ENCODE peak calls at places on chromosomes 3 and 15, in eight cellular contexts. One of them, this sample, is unnamed.

GRCh38 chr3:79414035-79414434 is 353.8 kb downstream of the ROBO1 start:
- DNase-seq in breast epithelium: no peak
- DNase-seq in Caco-2: no peak
- DNase-seq in glutamatergic neuron: no peak
- DNase-seq in heart right ventricle: no peak
- DNase-seq in nephron progenitor cell: no peak
- DNase-seq in neural crest cell: no peak
- DNase-seq in upper lobe of right lung: no peak
- DNase-seq in this sample: no peak

GRCh38 chr3:118501152-118501551 is 533.5 kb downstream of the IGSF11 start:
- DNase-seq in breast epithelium: peak
- DNase-seq in Caco-2: peak
- DNase-seq in glutamatergic neuron: peak
- DNase-seq in heart right ventricle: peak
- DNase-seq in nephron progenitor cell: peak
- DNase-seq in neural crest cell: peak
- DNase-seq in upper lobe of right lung: peak
- DNase-seq in this sample: peak

GRCh38 chr3:80014576-80014975 is 246.8 kb upstream of the ROBO1 start:
- DNase-seq in breast epithelium: no peak
- DNase-seq in Caco-2: no peak
- DNase-seq in glutamatergic neuron: no peak
- DNase-seq in heart right ventricle: no peak
- DNase-seq in nephron progenitor cell: no peak
- DNase-seq in neural crest cell: no peak
- DNase-seq in upper lobe of right lung: no peak
- DNase-seq in this sample: no peak

GRCh38 chr3:119679874-119680273 is 2.7 kb upstream of the COX17 start:
- DNase-seq in breast epithelium: no peak
- DNase-seq in Caco-2: no peak
- DNase-seq in glutamatergic neuron: no peak
- DNase-seq in heart right ventricle: no peak
- DNase-seq in nephron progenitor cell: no peak
- DNase-seq in neural crest cell: no peak
- DNase-seq in upper lobe of right lung: no peak
- DNase-seq in this sample: no peak

GRCh38 chr15:70376031-70376928 is 278.6 kb upstream of the TLE3 start:
- DNase-seq in breast epithelium: peak
- DNase-seq in Caco-2: no peak
- DNase-seq in glutamatergic neuron: no peak
- DNase-seq in heart right ventricle: no peak
- DNase-seq in nephron progenitor cell: no peak
- DNase-seq in neural crest cell: no peak
- DNase-seq in upper lobe of right lung: peak
- DNase-seq in this sample: no peak

GRCh38 chr3:184740509-184741258 is 28.8 kb upstream of the MAGEF1 start:
- DNase-seq in breast epithelium: peak
- DNase-seq in Caco-2: no peak
- DNase-seq in glutamatergic neuron: no peak
- DNase-seq in heart right ventricle: no peak
- DNase-seq in nephron progenitor cell: no peak
- DNase-seq in neural crest cell: no peak
- DNase-seq in upper lobe of right lung: no peak
- DNase-seq in this sample: no peak

GRCh38 chr15:37090543-37091175 is 9.7 kb downstream of the MEIS2 start:
- DNase-seq in breast epithelium: no peak
- DNase-seq in Caco-2: no peak
- DNase-seq in glutamatergic neuron: no peak
- DNase-seq in heart right ventricle: no peak
- DNase-seq in nephron progenitor cell: no peak
- DNase-seq in neural crest cell: no peak
- DNase-seq in upper lobe of right lung: no peak
- DNase-seq in this sample: no peak

GRCh38 chr3:191136347-191136746 is 62.7 kb upstream of the OSTN start:
- DNase-seq in breast epithelium: no peak
- DNase-seq in Caco-2: peak
- DNase-seq in glutamatergic neuron: no peak
- DNase-seq in heart right ventricle: no peak
- DNase-seq in nephron progenitor cell: no peak
- DNase-seq in neural crest cell: no peak
- DNase-seq in upper lobe of right lung: no peak
- DNase-seq in this sample: peak

GRCh38 chr3:190101320-190102117 is 19.2 kb downstream of the P3H2 start:
- DNase-seq in breast epithelium: no peak
- DNase-seq in Caco-2: no peak
- DNase-seq in glutamatergic neuron: no peak
- DNase-seq in heart right ventricle: no peak
- DNase-seq in nephron progenitor cell: no peak
- DNase-seq in neural crest cell: no peak
- DNase-seq in upper lobe of right lung: no peak
- DNase-seq in this sample: no peak

GRCh38 chr3:14803101-14803980 is 15.4 kb upstream of the FGD5 start:
- DNase-seq in breast epithelium: no peak
- DNase-seq in Caco-2: no peak
- DNase-seq in glutamatergic neuron: no peak
- DNase-seq in heart right ventricle: peak
- DNase-seq in nephron progenitor cell: no peak
- DNase-seq in neural crest cell: no peak
- DNase-seq in upper lobe of right lung: peak
- DNase-seq in this sample: peak

GRCh38 chr3:33131328-33132018 is 17.7 kb downstream of the CRTAP start:
- DNase-seq in breast epithelium: no peak
- DNase-seq in Caco-2: peak
- DNase-seq in glutamatergic neuron: peak
- DNase-seq in heart right ventricle: no peak
- DNase-seq in nephron progenitor cell: peak
- DNase-seq in neural crest cell: peak
- DNase-seq in upper lobe of right lung: no peak
- DNase-seq in this sample: peak

GRCh38 chr15:69809421-69809820 is 288.3 kb downstream of the TLE3 start:
- DNase-seq in breast epithelium: no peak
- DNase-seq in Caco-2: no peak
- DNase-seq in glutamatergic neuron: no peak
- DNase-seq in heart right ventricle: no peak
- DNase-seq in nephron progenitor cell: no peak
- DNase-seq in neural crest cell: no peak
- DNase-seq in upper lobe of right lung: no peak
- DNase-seq in this sample: no peak

GRCh38 chr3:46913644-46914043 is 36.1 kb downstream of the PTH1R start:
- DNase-seq in breast epithelium: peak
- DNase-seq in Caco-2: no peak
- DNase-seq in glutamatergic neuron: no peak
- DNase-seq in heart right ventricle: no peak
- DNase-seq in nephron progenitor cell: no peak
- DNase-seq in neural crest cell: no peak
- DNase-seq in upper lobe of right lung: peak
- DNase-seq in this sample: no peak

GRCh38 chr3:177676148-177676547 is 478.9 kb upstream of the TBL1XR1 start:
- DNase-seq in breast epithelium: no peak
- DNase-seq in Caco-2: no peak
- DNase-seq in glutamatergic neuron: no peak
- DNase-seq in heart right ventricle: no peak
- DNase-seq in nephron progenitor cell: no peak
- DNase-seq in neural crest cell: no peak
- DNase-seq in upper lobe of right lung: no peak
- DNase-seq in this sample: no peak

GRCh38 chr15:61426466-61426865 is 197.4 kb upstream of the RORA start:
- DNase-seq in breast epithelium: no peak
- DNase-seq in Caco-2: no peak
- DNase-seq in glutamatergic neuron: no peak
- DNase-seq in heart right ventricle: no peak
- DNase-seq in nephron progenitor cell: no peak
- DNase-seq in neural crest cell: no peak
- DNase-seq in upper lobe of right lung: no peak
- DNase-seq in this sample: no peak

GRCh38 chr3:185070491-185071335 is 82.1 kb downstream of the C3orf70 start:
- DNase-seq in breast epithelium: no peak
- DNase-seq in Caco-2: peak
- DNase-seq in glutamatergic neuron: peak
- DNase-seq in heart right ventricle: no peak
- DNase-seq in nephron progenitor cell: peak
- DNase-seq in neural crest cell: peak
- DNase-seq in upper lobe of right lung: no peak
- DNase-seq in this sample: peak

GRCh38 chr3:80232760-80233159 is 465.0 kb upstream of the ROBO1 start:
- DNase-seq in breast epithelium: no peak
- DNase-seq in Caco-2: no peak
- DNase-seq in glutamatergic neuron: no peak
- DNase-seq in heart right ventricle: no peak
- DNase-seq in nephron progenitor cell: no peak
- DNase-seq in neural crest cell: no peak
- DNase-seq in upper lobe of right lung: no peak
- DNase-seq in this sample: no peak

GRCh38 chr3:40588406-40588805 is 63.6 kb downstream of the ZNF621 start:
- DNase-seq in breast epithelium: no peak
- DNase-seq in Caco-2: peak
- DNase-seq in glutamatergic neuron: no peak
- DNase-seq in heart right ventricle: no peak
- DNase-seq in nephron progenitor cell: no peak
- DNase-seq in neural crest cell: no peak
- DNase-seq in upper lobe of right lung: no peak
- DNase-seq in this sample: no peak
- TF ChIP-seq CTCF in breast epithelium: no peak
- TF ChIP-seq CTCF in Caco-2: peak
- TF ChIP-seq CTCF in glutamatergic neuron: no peak
- TF ChIP-seq CTCF in heart right ventricle: no peak
- TF ChIP-seq CTCF in nephron progenitor cell: no peak
- TF ChIP-seq CTCF in neural crest cell: no peak
- TF ChIP-seq CTCF in upper lobe of right lung: no peak
- TF ChIP-seq CTCF in this sample: no peak

DNA sequence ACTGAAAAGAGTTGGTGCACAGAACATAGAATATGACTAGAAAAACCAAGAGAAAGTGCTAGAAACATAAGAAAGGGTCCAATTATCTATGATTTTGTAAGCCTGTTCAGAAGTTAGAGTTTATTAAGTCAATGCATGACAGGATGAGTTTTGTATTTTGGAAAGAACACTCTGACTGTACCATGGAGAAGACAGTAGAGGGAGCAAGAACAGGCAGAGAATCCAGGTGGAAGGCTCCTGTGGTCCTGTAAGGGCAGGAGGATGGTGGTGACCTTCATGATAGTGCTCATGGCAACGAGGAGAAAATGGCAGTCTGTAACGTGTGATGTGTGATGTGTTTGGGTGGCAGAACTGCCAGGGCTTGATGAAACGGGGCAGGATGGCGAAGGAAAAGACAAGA is 249.1 kb downstream of the CTNNB1 start:
- DNase-seq in breast epithelium: no peak
- DNase-seq in Caco-2: no peak
- DNase-seq in glutamatergic neuron: no peak
- DNase-seq in heart right ventricle: no peak
- DNase-seq in nephron progenitor cell: no peak
- DNase-seq in neural crest cell: no peak
- DNase-seq in upper lobe of right lung: no peak
- DNase-seq in this sample: no peak
- TF ChIP-seq CTCF in breast epithelium: no peak
- TF ChIP-seq CTCF in Caco-2: no peak
- TF ChIP-seq CTCF in glutamatergic neuron: no peak
- TF ChIP-seq CTCF in heart right ventricle: no peak
- TF ChIP-seq CTCF in nephron progenitor cell: no peak
- TF ChIP-seq CTCF in neural crest cell: no peak
- TF ChIP-seq CTCF in upper lobe of right lung: no peak
- TF ChIP-seq CTCF in this sample: no peak

DNA sequence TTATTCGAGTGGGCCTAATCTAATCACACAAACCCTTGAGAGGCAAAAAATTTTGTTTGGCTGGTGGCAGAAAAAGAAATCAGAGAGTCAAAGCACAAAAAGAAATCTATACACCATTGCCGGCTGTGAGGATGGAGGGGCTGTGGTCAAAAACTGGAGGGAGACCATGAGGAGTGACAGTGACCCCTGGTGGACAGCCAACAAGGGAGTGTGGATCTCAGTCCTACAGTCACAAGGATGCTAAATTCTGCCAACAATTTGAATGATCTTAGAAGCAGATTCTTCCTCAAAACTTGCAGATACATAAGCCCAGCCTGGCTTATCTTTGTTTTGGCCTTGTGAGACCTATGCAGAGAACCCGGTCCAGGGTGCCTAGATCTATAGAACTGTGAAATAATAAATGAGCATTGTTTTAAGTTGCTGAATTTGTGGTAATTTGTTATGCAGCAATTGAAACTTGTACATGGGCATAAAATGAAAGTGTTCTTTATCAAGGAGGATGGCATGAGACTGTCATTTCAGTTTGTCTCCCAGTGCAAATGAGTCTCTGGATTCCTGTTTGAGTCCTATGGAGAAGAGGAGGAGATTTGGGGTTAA is 103.0 kb upstream of the ARHGEF26 start:
- DNase-seq in breast epithelium: no peak
- DNase-seq in Caco-2: peak
- DNase-seq in glutamatergic neuron: peak
- DNase-seq in heart right ventricle: no peak
- DNase-seq in nephron progenitor cell: peak
- DNase-seq in neural crest cell: peak
- DNase-seq in upper lobe of right lung: no peak
- DNase-seq in this sample: peak
- TF ChIP-seq CTCF in breast epithelium: no peak
- TF ChIP-seq CTCF in Caco-2: peak
- TF ChIP-seq CTCF in glutamatergic neuron: peak
- TF ChIP-seq CTCF in heart right ventricle: peak
- TF ChIP-seq CTCF in nephron progenitor cell: peak
- TF ChIP-seq CTCF in neural crest cell: peak
- TF ChIP-seq CTCF in upper lobe of right lung: peak
- TF ChIP-seq CTCF in this sample: peak

GRCh38 chr15:32952062-32952461 is 234.3 kb downstream of the GREM1 start:
- DNase-seq in breast epithelium: no peak
- DNase-seq in Caco-2: no peak
- DNase-seq in glutamatergic neuron: no peak
- DNase-seq in heart right ventricle: no peak
- DNase-seq in nephron progenitor cell: no peak
- DNase-seq in neural crest cell: no peak
- DNase-seq in upper lobe of right lung: no peak
- DNase-seq in this sample: no peak

GRCh38 chr15:32959077-32959476 is 235.4 kb downstream of the FMN1 start:
- DNase-seq in breast epithelium: no peak
- DNase-seq in Caco-2: no peak
- DNase-seq in glutamatergic neuron: no peak
- DNase-seq in heart right ventricle: no peak
- DNase-seq in nephron progenitor cell: no peak
- DNase-seq in neural crest cell: no peak
- DNase-seq in upper lobe of right lung: no peak
- DNase-seq in this sample: no peak

GRCh38 chr15:32952901-32953889 is 235.4 kb downstream of the GREM1 start:
- DNase-seq in breast epithelium: no peak
- DNase-seq in Caco-2: no peak
- DNase-seq in glutamatergic neuron: no peak
- DNase-seq in heart right ventricle: no peak
- DNase-seq in nephron progenitor cell: peak
- DNase-seq in neural crest cell: no peak
- DNase-seq in upper lobe of right lung: no peak
- DNase-seq in this sample: no peak

GRCh38 chr15:32957219-32957618 is 237.3 kb downstream of the FMN1 start:
- DNase-seq in breast epithelium: no peak
- DNase-seq in Caco-2: no peak
- DNase-seq in glutamatergic neuron: no peak
- DNase-seq in heart right ventricle: no peak
- DNase-seq in nephron progenitor cell: no peak
- DNase-seq in neural crest cell: no peak
- DNase-seq in upper lobe of right lung: no peak
- DNase-seq in this sample: no peak

GRCh38 chr15:32956006-32956405 is 238.2 kb downstream of the GREM1 start:
- DNase-seq in breast epithelium: no peak
- DNase-seq in Caco-2: peak
- DNase-seq in glutamatergic neuron: no peak
- DNase-seq in heart right ventricle: no peak
- DNase-seq in nephron progenitor cell: peak
- DNase-seq in neural crest cell: no peak
- DNase-seq in upper lobe of right lung: no peak
- DNase-seq in this sample: peak
- TF ChIP-seq CTCF in breast epithelium: no peak
- TF ChIP-seq CTCF in Caco-2: peak
- TF ChIP-seq CTCF in glutamatergic neuron: no peak
- TF ChIP-seq CTCF in heart right ventricle: peak
- TF ChIP-seq CTCF in nephron progenitor cell: peak
- TF ChIP-seq CTCF in neural crest cell: peak
- TF ChIP-seq CTCF in upper lobe of right lung: peak
- TF ChIP-seq CTCF in this sample: no peak